ENCODE peak calls at places on chromosomes 2 and 18, in four cellular contexts. K, V, U and Q are unnamed samples.

GRCh38 chr18:13672657-13673056 is 53.7 kb downstream of the FAM210A start:
- DNase-seq in U (no peak), V (no peak), K (no peak), Q (no peak)

GRCh38 chr2:179861027-179861776 is at the start of gene ZNF385B:
- DNase-seq in V (no peak), K (peak), U (no peak), Q (no peak)

GRCh38 chr2:39059366-39059952 is 61.4 kb downstream of the SOS1 start:
- DNase-seq in V (peak), K (peak), U (no peak), Q (peak)

GRCh38 chr2:142865924-142866323 is 11.5 kb upstream of the KYNU start:
- DNase-seq in V (no peak), K (peak), U (no peak), Q (no peak)

GRCh38 chr2:19038096-19039015 is 320.1 kb downstream of the OSR1 start:
- DNase-seq in U (no peak), K (peak), V (no peak), Q (no peak)

GRCh38 chr2:126635281-126635680 is 20.7 kb upstream of the GYPC start:
- DNase-seq in V (no peak), K (no peak), U (no peak), Q (no peak)

GRCh38 chr18:6994719-6995430 is 122.7 kb downstream of the LAMA1 start:
- DNase-seq in V (no peak), U (no peak), K (no peak), Q (no peak)

GRCh38 chr2:103401621-103402020 is 639.8 kb downstream of the TMEM182 start:
- DNase-seq in V (peak), U (no peak), K (no peak), Q (no peak)

GRCh38 chr2:239919779-239920545 is 105.2 kb downstream of the NDUFA10 start:
- DNase-seq in V (no peak), U (no peak), K (no peak), Q (no peak)

GRCh38 chr2:230927711-230928341 is 2.8 kb upstream of the GPR55 start:
- DNase-seq in V (no peak), U (no peak), K (no peak), Q (no peak)

GRCh38 chr2:237665713-237666143 is 38.3 kb downstream of the LRRFIP1 start:
- DNase-seq in V (no peak), K (no peak), U (no peak), Q (no peak)

GRCh38 chr2:203484266-203485112 is 50.6 kb downstream of the RAPH1 start:
- DNase-seq in U (peak), K (peak), V (peak), Q (peak)

GRCh38 chr18:46477425-46478011 is 179.5 kb downstream of the LOXHD1 start:
- DNase-seq in K (no peak), U (no peak), V (no peak), Q (no peak)

GRCh38 chr2:237931205-237931721 is 35.6 kb upstream of the UBE2F start:
- DNase-seq in V (no peak), K (peak), U (no peak), Q (no peak)

GRCh38 chr18:61616111-61616610 is 276.6 kb downstream of the RNF152 start:
- DNase-seq in V (no peak), K (no peak), U (no peak), Q (no peak)

GRCh38 chr2:98118161-98118560 is 31.2 kb downstream of the VWA3B start:
- DNase-seq in K (peak), V (no peak), U (no peak), Q (no peak)

GRCh38 chr2:217277646-217278048 is 417.8 kb upstream of the TNP1 start:
- DNase-seq in V (no peak), K (peak), U (no peak), Q (peak)

GRCh38 chr2:233350708-233351107 is 3.6 kb upstream of the DGKD start:
- DNase-seq in K (peak), U (no peak), V (peak), Q (peak)

GRCh38 chr18:3451989-3452749 is 2.2 kb downstream of the TGIF1 start:
- DNase-seq in V (peak), U (no peak), K (peak), Q (peak)

GRCh38 chr18:26549486-26550435 is 1.4 kb upstream of the KCTD1 start:
- DNase-seq in V (no peak), U (no peak), K (peak), Q (peak)
- TF ChIP-seq RCOR1 in V (no peak), U (no peak), K (no peak), Q (no peak)

DNA sequence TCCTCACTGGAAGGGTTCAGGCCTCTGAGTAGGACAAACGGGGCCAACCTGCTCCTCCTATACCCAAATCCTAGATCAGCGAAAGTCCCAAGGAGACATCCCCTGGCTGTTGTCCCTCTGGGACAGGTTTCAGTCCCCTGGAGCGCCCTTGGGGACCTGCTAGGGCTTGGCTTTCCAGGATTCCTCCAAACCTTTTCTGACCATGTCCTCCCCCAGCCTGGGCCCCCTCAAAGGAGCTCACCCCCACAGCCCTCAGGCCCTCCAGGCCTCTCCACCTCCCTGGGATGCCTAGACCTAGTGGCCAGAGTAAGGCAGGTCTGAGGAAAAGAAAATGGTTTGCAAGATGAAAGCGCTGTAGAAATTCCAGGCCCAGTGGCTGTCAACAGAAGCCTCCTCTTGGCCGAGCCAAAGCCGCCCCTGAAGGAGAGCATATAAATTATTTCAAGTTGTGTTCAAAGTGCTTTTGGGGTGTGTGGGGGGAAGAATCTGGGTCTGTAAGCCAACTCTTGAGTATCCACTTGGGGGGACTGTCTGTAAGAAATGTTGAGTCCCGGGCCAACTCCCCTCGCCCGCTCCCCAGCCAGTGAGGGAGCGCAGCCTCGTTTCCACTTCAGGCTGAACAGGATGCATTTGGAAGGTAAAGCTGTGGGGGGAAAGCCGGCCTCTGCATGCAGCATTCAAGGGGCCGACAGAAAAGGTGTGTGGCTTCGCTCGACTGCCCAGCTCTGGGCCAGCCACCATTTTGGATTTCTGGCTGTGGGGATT is 158.6 kb downstream of the DYSF start:
- DNase-seq in K (no peak), U (no peak), V (no peak), Q (no peak)
- TF ChIP-seq ELK1 in K (no peak), U (no peak), V (no peak), Q (no peak)

GRCh38 chr2:190819835-190820234 is 60.8 kb upstream of the GLS start:
- DNase-seq in V (no peak), K (peak), U (no peak), Q (no peak)
- TF ChIP-seq RCOR1 in V (no peak), K (no peak), U (no peak), Q (no peak)

DNA sequence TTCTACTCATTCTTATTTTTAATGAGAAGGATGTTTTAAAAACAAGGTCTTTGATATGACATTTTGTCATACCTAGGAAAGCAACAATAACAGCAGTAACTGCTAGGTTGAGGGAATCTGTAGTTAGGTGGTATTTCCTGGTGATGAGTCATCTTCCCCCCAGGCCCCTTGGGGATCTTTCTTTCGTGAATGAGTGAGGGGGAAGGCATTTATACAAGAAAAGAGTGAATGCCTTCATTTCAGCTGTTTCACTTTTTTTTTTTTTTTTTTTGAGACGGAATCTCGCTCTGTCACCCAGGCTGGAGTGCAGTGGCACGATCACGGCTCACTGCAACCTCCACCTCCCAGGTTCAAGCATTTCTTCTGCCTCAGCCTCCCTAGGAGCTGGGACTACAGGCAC is 108.6 kb downstream of the MAP4K4 start:
- DNase-seq in U (no peak), K (peak), V (peak), Q (peak)
- TF ChIP-seq ELK1 in U (no peak), K (no peak), V (no peak), Q (no peak)